ENCODE peak calls at places on chromosome 15, in seven cellular contexts. Y is Calu3, J is GM12864, S is epithelial cell of esophagus, H is natural killer cell, I is nephron progenitor cell, Q is body of pancreas. A is an unnamed sample.

GRCh38 chr15:92614301-92614700 is 41.3 kb downstream of the FAM174B start:
- DNase-seq in Y (no peak), J (no peak), S (no peak), H (no peak), I (no peak), Q (peak), A (no peak)

GRCh38 chr15:51460796-51461195 is 119.3 kb downstream of the GLDN start:
- DNase-seq in Y (no peak), J (no peak), S (no peak), H (no peak), I (no peak), Q (no peak), A (no peak)

GRCh38 chr15:53522878-53523455 is 236.5 kb downstream of the WDR72 start:
- DNase-seq in Y (no peak), J (no peak), S (peak), H (no peak), I (peak), Q (peak), A (no peak)

GRCh38 chr15:68725736-68726135 is 95.0 kb downstream of the ANP32A start:
- DNase-seq in Y (no peak), J (no peak), S (no peak), H (no peak), I (no peak), Q (peak), A (no peak)

GRCh38 chr15:60116456-60117089 is 112.5 kb downstream of the FOXB1 start:
- DNase-seq in Y (no peak), J (no peak), S (no peak), H (no peak), I (no peak), Q (no peak), A (no peak)

GRCh38 chr15:71348597-71348996 is 233.3 kb downstream of the THSD4 start:
- DNase-seq in Y (no peak), J (no peak), S (peak), H (no peak), I (no peak), Q (no peak), A (no peak)

GRCh38 chr15:39118510-39118909 is 462.4 kb upstream of the THBS1 start:
- DNase-seq in Y (no peak), J (no peak), S (peak), H (no peak), I (no peak), Q (no peak), A (no peak)

GRCh38 chr15:25224396-25224795 is 214.4 kb downstream of the UBE3A start:
- DNase-seq in Y (no peak), J (no peak), S (no peak), H (no peak), I (no peak), Q (no peak), A (no peak)

GRCh38 chr15:53746101-53746500 is 13.4 kb downstream of the WDR72 start:
- DNase-seq in Y (no peak), J (no peak), S (peak), H (no peak), I (no peak), Q (no peak), A (no peak)

GRCh38 chr15:95520511-95520910 is 810.0 kb upstream of the NR2F2 start:
- DNase-seq in Y (no peak), J (no peak), S (peak), H (no peak), I (no peak), Q (no peak), A (no peak)

DNA sequence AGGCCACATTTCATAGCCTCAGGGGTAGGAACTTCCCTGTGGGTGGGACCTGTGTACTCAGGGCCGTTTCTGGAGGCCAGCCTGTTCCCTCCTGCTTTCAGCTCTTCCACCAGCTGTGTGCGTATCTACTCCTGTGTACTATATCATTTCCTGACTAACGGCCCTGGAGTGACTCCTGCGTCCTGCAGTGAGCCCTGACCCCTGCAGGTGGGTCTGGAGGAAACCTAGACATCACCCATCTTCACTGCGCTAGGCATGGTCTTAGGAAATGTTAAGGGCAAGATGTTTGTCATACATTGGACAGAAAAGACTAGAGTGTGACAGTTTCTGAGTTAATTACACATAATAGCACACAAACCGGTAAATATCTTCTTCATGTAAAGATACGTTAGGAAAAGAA is 297.3 kb downstream of the GABRB3 start:
- DNase-seq in Y (no peak), J (no peak), S (no peak), H (no peak), I (no peak), Q (no peak), A (no peak)
- TF ChIP-seq CTCF in Y (no peak), J (no peak), S (no peak), H (no peak), I (no peak), Q (no peak), A (no peak)

GRCh38 chr15:84826369-84826823 is 9.2 kb downstream of the ALPK3 start:
- DNase-seq in Y (peak), J (no peak), S (peak), H (no peak), I (no peak), Q (peak), A (no peak)
- TF ChIP-seq CTCF in Y (peak), J (peak), S (peak), H (no peak), I (peak), Q (peak), A (no peak)

GRCh38 chr15:88258021-88258641 is 1.6 kb upstream of the NTRK3 start:
- DNase-seq in Y (no peak), J (no peak), S (no peak), H (no peak), I (peak), Q (peak), A (no peak)
- TF ChIP-seq CTCF in Y (no peak), J (no peak), S (peak), H (no peak), I (peak), Q (no peak), A (no peak)

GRCh38 chr15:66046751-66047150 is 177.5 kb downstream of the RAB11A start:
- DNase-seq in Y (peak), J (no peak), S (no peak), H (no peak), I (no peak), Q (no peak), A (no peak)
- TF ChIP-seq CTCF in Y (peak), J (peak), S (no peak), H (no peak), I (peak), Q (no peak), A (no peak)

DNA sequence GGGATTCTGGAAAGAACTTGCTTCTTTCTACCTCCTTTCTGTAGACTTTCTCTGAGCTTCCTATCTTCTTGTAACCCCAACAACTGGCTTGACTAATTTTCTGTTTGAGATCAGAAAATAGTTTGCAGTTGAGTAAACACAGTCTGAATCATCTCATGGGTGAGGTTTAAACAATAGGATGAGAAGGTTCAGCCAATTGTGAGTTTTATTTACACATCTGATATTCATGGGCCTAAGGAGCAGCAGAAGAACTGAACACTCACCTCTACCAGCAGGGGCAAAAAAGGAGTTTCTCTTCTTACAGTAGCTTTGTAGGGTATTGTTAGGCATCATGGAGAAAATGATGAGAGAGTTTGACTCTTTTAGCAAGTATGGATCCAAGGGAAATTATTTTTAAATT is 54.2 kb downstream of the DTWD1 start:
- DNase-seq in Y (no peak), J (no peak), S (peak), H (no peak), I (no peak), Q (no peak), A (no peak)
- TF ChIP-seq CTCF in Y (no peak), J (no peak), S (peak), H (no peak), I (no peak), Q (no peak), A (no peak)

GRCh38 chr15:42737529-42738328 is 801 bp upstream of the CDAN1 start:
- DNase-seq in Y (peak), J (no peak), S (peak), H (no peak), I (no peak), Q (no peak), A (no peak)
- TF ChIP-seq CTCF in Y (peak), J (no peak), S (peak), H (no peak), I (no peak), Q (no peak), A (no peak)